ENCODE peak calls at places on chromosomes 3 and 15, in five cellular contexts. K is GM12878, C is HepG2, D is K562, W is HCT116. Y is an unnamed sample.

GRCh38 chr15:41935566-41936020 is 36.8 kb downstream of the EHD4 start:
- DNase-seq in D (no peak), K (no peak), W (no peak), C (no peak), Y (no peak)

GRCh38 chr3:13581485-13582365 is 32.8 kb downstream of the FBLN2 start:
- DNase-seq in K (no peak), D (no peak), W (no peak), C (no peak), Y (no peak)

GRCh38 chr3:15265655-15266509 is 59.8 kb downstream of the CAPN7 start:
- DNase-seq in D (no peak), W (no peak), K (no peak), C (no peak), Y (no peak)

GRCh38 chr15:29319823-29320222 is 50.2 kb upstream of the NSMCE3 start:
- DNase-seq in C (no peak), W (no peak), K (no peak), D (no peak), Y (peak; percentile 36)

GRCh38 chr15:76187151-76187550 is 124.1 kb downstream of the ETFA start:
- DNase-seq in W (no peak), K (no peak), C (no peak), D (no peak), Y (no peak)

GRCh38 chr3:99505646-99506269 is 132.6 kb upstream of the COL8A1 start:
- DNase-seq in K (peak; percentile 91), C (no peak), D (no peak), W (no peak), Y (no peak)

GRCh38 chr15:99955181-99955525 is 221.9 kb upstream of the LYSMD4 start:
- DNase-seq in K (no peak), C (no peak), W (no peak), D (no peak), Y (no peak)

GRCh38 chr3:64011685-64012084 is 11.6 kb downstream of the PSMD6 start:
- DNase-seq in K (no peak), C (no peak), D (no peak), W (no peak), Y (no peak)

GRCh38 chr3:74489393-74489792 is 125.1 kb downstream of the CNTN3 start:
- DNase-seq in D (no peak), W (no peak), K (no peak), C (no peak), Y (no peak)

DNA sequence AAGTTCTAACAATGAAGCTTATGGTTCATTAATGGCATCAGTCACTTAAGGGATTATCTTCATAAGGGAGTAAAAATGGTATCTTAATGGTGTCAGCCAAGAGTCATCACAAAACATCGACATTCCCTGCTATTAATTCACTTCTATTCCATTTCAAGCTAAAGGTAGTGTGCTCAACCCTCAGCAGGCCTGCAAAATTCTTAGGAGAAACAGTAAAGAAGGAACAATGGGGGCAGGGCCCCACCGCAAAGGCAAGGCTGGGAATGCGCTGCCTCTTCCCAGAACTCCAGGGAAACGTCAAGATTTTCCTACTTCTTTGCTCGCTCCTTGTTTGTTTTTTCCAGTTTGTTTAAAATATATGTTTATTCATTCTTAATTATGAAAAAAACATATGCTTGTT is 187.3 kb upstream of the TSC22D2 start:
- DNase-seq in K (no peak), D (no peak), W (no peak), C (no peak), Y (no peak)
- H3K4me3 ChIP-seq in K (no peak overlapping the region), D (no peak overlapping the region), W (no peak overlapping the region), C (no peak overlapping the region), Y (peak overlapping the region; percentile 12)

GRCh38 chr15:70337292-70338186 is 239.8 kb upstream of the TLE3 start:
- DNase-seq in K (no peak), C (no peak), W (no peak), D (no peak), Y (no peak)
- TF ChIP-seq YY1 in K (no peak), C (no peak), W (no peak), D (no peak), Y (no peak)

DNA sequence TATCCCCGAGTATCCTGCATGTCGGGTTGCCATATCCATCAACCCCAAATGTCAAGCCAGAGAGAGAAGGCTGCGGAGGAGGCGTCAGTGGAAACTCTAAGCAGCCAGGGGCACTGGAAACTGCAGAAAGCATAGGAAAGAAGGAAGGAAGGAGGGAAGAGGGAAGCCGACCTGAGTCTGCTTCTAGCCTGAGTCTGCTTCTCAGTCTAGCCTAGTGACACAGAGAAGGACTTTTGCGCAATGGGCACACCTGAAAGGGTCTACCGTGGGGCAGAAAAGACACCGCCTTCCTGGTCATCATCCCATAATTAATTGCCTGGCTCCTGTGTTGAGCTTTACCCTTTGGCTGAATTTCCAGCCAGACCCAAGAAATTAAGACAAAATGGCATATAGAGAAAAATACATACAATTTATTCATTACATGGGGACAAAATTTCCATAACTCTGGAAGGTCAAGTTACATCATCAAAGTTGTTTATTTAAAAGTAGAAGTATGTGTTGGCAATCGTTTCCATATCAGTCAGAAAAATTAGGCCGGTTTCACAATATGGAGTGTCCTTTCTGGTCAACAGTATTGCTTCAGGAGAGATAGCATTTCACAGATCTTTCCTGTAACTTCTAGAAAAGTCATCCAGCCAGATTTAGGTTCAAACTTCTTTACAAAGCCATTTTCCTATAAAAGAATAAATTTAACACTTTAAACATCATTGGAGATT is 10.3 kb downstream of the BCL2A1 start:
- DNase-seq in D (no peak), C (peak; percentile 45), K (no peak), W (no peak), Y (no peak)
- TF ChIP-seq ZNF274 in D (no peak), C (no peak), K (no peak), W (no peak), Y (no peak)

DNA sequence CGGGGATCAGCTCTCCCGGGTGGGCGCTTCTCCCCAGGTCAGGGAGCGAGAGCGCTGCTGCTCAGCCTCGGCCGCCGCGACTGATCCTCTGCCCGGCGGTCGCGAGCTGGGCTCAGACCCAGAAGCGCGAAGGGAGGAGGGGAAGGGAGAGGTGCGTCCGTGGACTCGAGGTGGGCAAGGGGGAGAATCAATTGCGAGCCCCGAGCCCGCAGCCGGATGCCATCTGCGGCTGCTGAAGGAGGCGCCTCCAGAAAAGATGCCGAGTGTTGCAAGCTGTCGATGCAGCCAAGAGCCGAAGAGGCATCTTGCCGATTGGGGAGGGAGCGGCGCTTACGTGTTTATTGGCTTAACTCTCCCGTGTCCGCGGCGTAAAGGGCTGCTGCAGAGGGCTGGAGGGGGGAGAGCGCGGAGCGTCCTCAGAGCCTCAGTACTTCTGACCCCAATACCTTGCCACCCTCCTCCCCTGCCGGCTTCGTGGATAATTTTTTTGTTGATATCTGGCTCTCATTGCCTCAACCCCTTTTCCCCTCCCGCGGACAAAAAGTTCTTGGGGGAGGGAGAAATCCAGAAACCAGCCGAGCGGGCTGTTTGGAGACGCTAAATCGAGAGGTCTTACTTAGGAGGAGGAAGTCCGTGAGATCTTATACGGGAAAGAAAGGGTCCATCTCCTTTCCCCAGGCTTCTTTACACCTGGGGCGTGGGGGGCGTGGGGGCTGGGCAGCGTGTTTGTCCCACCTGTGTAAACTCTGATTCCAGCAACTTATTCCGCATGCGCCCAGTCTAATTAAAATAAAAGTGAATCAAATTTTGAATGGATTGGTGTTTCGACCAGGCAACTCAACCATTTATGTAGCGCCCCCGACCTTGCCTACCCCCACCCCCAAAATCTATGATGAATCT is at the start of gene CADPS:
- DNase-seq in W (no peak), C (no peak), K (no peak), D (no peak), Y (no peak)
- H3K4me3 ChIP-seq in W (no peak within 1 kb of the TSS), C (no peak within 1 kb of the TSS), K (no peak within 1 kb of the TSS), D (no peak within 1 kb of the TSS), Y (peak within 1 kb of the TSS; percentile 85)

DNA sequence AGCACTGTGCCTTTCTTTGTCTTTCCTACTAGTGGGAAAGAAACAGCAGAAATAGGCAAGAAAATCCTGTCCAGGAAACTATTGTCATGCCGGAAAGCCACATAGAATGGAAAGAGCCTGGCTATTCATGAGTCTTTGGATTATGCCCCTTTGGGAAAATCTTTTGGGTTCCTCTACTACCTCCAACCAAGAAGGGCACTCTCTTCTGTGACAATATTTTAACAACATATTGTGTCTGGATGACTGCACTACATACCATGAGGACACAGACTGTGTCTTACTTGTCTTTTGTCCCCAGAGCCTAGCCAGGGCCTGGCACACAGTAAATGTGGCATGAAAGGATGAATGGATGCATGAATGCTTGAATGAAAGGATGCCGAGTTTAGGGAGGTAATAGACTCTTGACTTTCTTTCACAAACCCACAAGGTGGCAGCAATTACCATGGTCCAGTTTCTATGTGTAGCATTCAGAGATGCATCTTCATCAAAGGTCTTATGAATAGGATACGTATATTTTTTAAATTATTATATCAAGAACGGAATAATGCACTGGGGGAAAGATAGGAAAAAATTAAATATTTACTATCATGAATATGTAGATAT is 30.3 kb downstream of the ARL14 start:
- DNase-seq in D (no peak), K (peak; percentile 11), C (peak; percentile 38), W (peak; percentile 37), Y (peak; percentile 25)
- TF ChIP-seq YY1 in D (no peak), K (no peak), C (no peak), W (no peak), Y (no peak)

GRCh38 chr3:172461530-172462138 is 13.4 kb upstream of the GHSR start:
- DNase-seq in D (peak; percentile 48), K (no peak), C (peak; percentile 34), W (no peak), Y (no peak)
- TF ChIP-seq ZNF274 in D (no peak), K (no peak), C (no peak), W (no peak), Y (no peak)

GRCh38 chr3:58012302-58012701 is 4.1 kb downstream of the FLNB start:
- DNase-seq in K (peak; percentile 30), C (no peak), D (no peak), W (no peak), Y (no peak)
- H3K4me3 ChIP-seq in K (no peak overlapping the region), C (peak overlapping the region; percentile 39), D (no peak overlapping the region), W (no peak overlapping the region), Y (no peak overlapping the region)